ENCODE peak calls at places on chromosomes 4 and X, in ten cellular contexts. D, J, G, S, W, O, B, P, K and L are unnamed samples.
A peak's percentile ranks its signal among the peaks of the same experiment; 100 is the strongest.

GRCh38 chr4:164614999-164615398 is 138.9 kb upstream of the SMIM31 start:
- DNase-seq in K (no peak), G (no peak), S (no peak), W (no peak), P (no peak), O (no peak), B (no peak), D (no peak), J (no peak), L (no peak)

GRCh38 chr4:69156913-69157312 is 57.6 kb downstream of the UGT2B11 start:
- DNase-seq in P (no peak), B (no peak), J (peak; percentile 1), O (no peak), K (no peak), G (no peak), D (no peak), W (no peak), S (peak; percentile 73), L (peak; percentile 27)

GRCh38 chrX:31423575-31424284 is 351.9 kb upstream of the FTHL17 start:
- DNase-seq in K (peak; percentile 20), S (peak; percentile 47), W (peak; percentile 62), D (peak; percentile 31), B (no peak), G (peak; percentile 74), O (peak; percentile 20), J (peak; percentile 58), P (no peak), L (peak; percentile 60)

GRCh38 chr4:108166038-108166437 is 2.7 kb downstream of the LEF1 start:
- DNase-seq in B (peak; percentile 30), O (peak; percentile 77), S (peak; percentile 32), P (no peak), W (no peak), G (no peak), J (no peak), D (no peak), K (no peak), L (no peak)

GRCh38 chrX:15566244-15566643 is 34.5 kb downstream of the ACE2 start:
- DNase-seq in W (no peak), G (no peak), O (no peak), K (no peak), P (no peak), D (no peak), B (no peak), J (no peak), S (peak; percentile 26), L (no peak)

GRCh38 chr4:79913581-79913980 is 159.4 kb downstream of the ANTXR2 start:
- DNase-seq in W (peak; percentile 83), B (no peak), J (peak; percentile 59), K (no peak), P (no peak), O (peak; percentile 24), D (no peak), G (no peak), S (no peak), L (no peak)

GRCh38 chr4:147381749-147382148 is 99.1 kb upstream of the EDNRA start:
- DNase-seq in D (no peak), O (no peak), B (no peak), W (no peak), P (no peak), J (no peak), S (no peak), K (no peak), G (no peak), L (no peak)

GRCh38 chr4:172680701-172681100 is 487.9 kb upstream of the GALNT7 start:
- DNase-seq in W (peak; percentile 12), K (no peak), S (no peak), D (no peak), G (no peak), P (no peak), O (no peak), J (no peak), B (no peak), L (no peak)

GRCh38 chr4:142080960-142081359 is 444.6 kb downstream of the IL15 start:
- DNase-seq in B (no peak), O (no peak), J (no peak), G (peak; percentile 18), W (peak; percentile 39), S (peak; percentile 10), P (no peak), K (no peak), D (no peak), L (no peak)

GRCh38 chr4:72312032-72312650 is 256.9 kb downstream of the ADAMTS3 start:
- DNase-seq in O (no peak), G (peak; percentile 55), J (peak; percentile 95), S (peak; percentile 56), W (peak; percentile 89), D (peak; percentile 81), B (no peak), P (no peak), K (peak; percentile 74), L (peak; percentile 41)

GRCh38 chr4:129453524-129453923 is 357.6 kb downstream of the C4orf33 start:
- DNase-seq in S (no peak), B (no peak), G (no peak), D (no peak), W (no peak), K (no peak), J (no peak), P (no peak), O (no peak), L (no peak)

GRCh38 chr4:53863731-53864130 is 200.7 kb downstream of the CHIC2 start:
- DNase-seq in K (no peak), J (peak; percentile 55), W (no peak), S (no peak), O (no peak), P (no peak), B (no peak), D (no peak), G (no peak), L (no peak)

GRCh38 chr4:175017751-175018150 is 99.6 kb downstream of the ADAM29 start:
- DNase-seq in B (no peak), D (no peak), S (no peak), G (no peak), O (no peak), K (no peak), W (no peak), P (no peak), J (no peak), L (no peak)

GRCh38 chr4:139950568-139950967 is 203.4 kb downstream of the MAML3 start:
- DNase-seq in K (no peak), G (no peak), S (no peak), B (no peak), P (no peak), W (no peak), D (no peak), J (peak; percentile 35), O (peak; percentile 85), L (no peak)

GRCh38 chr4:8838911-8839431 is 32.7 kb downstream of the HMX1 start:
- DNase-seq in S (no peak), J (no peak), K (no peak), G (no peak), O (no peak), W (no peak), B (no peak), D (no peak), P (no peak), L (no peak)

GRCh38 chr4:36054750-36055467 is 189.4 kb downstream of the ARAP2 start:
- DNase-seq in D (no peak), O (no peak), W (no peak), J (no peak), S (no peak), P (no peak), G (no peak), K (no peak), B (no peak), L (no peak)

GRCh38 chr4:152727784-152728183 is 48.0 kb upstream of the TMEM154 start:
- DNase-seq in W (no peak), O (no peak), K (no peak), S (no peak), D (no peak), P (no peak), J (no peak), B (no peak), G (no peak), L (no peak)

GRCh38 chrX:129769467-129770154 is 10.1 kb upstream of the SASH3 start:
- DNase-seq in K (no peak), J (no peak), S (no peak), O (peak; percentile 89), G (no peak), W (no peak), P (no peak), B (peak; percentile 59), D (no peak), L (no peak)

GRCh38 chr4:84159767-84160166 is 339.3 kb downstream of the NKX6-1 start:
- DNase-seq in G (peak; percentile 69), W (no peak), K (no peak), D (no peak), O (no peak), B (no peak), J (peak; percentile 5), P (no peak), S (peak; percentile 83), L (no peak)
- TF ChIP-seq CTCF in G (peak; percentile 60), W (no peak), K (no peak), D (no peak), O (no peak), B (no peak), J (peak; percentile 3), P (peak; percentile 52), S (peak; percentile 64), L (no peak)

GRCh38 chr4:18975916-18976610 is 954.5 kb upstream of the LCORL start:
- DNase-seq in J (no peak), O (no peak), B (no peak), D (no peak), P (no peak), S (no peak), W (no peak), K (no peak), G (no peak), L (no peak)
- TF ChIP-seq CTCF in J (no peak), O (no peak), B (no peak), D (no peak), P (peak; percentile 17), S (no peak), W (no peak), K (no peak), G (no peak), L (no peak)

DNA sequence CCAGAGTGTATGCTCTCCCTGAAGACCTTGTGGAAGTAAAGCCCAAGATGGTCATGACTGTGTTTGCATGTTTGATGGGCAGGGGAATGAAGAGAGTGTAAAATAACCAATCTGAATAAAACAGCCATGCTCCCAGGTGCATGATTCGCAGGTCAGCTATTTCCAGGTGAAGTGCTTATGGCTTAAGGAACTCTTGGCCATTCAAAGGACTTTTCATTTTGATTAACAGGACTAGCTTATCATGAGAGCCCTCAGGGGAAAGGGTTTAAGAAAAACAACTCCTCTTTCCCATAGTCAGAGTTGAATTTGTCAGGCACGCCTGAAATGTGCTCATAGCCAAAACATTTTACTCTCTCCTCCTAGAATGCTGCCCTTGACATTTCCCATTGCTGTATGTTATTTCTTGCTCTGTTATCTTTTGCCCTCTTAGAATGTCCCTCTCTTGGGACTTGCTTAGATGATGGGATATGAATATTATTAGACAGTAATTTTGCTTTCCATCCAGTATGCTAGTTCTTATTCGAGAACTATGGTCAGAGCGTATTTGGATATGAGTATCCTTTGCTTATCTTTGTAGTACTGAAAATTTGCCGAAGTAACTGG is 88.6 kb downstream of the PLS3 start:
- DNase-seq in B (no peak), P (no peak), S (peak; percentile 9), W (no peak), J (no peak), D (no peak), O (no peak), K (peak; percentile 1), G (no peak), L (no peak)
- TF ChIP-seq CTCF in B (no peak), P (no peak), S (no peak), W (no peak), J (no peak), D (no peak), O (no peak), K (no peak), G (no peak), L (no peak)

GRCh38 chr4:112322866-112323265 is 25.7 kb downstream of the ALPK1 start:
- DNase-seq in S (no peak), W (no peak), P (no peak), K (no peak), O (no peak), J (no peak), D (no peak), G (no peak), B (no peak), L (no peak)
- TF ChIP-seq CTCF in S (no peak), W (no peak), P (no peak), K (no peak), O (no peak), J (no peak), D (no peak), G (no peak), B (no peak), L (no peak)